ENCODE peak calls at places on chromosomes 11 and 22, in nine cellular contexts. A is naive thymus-derived CD8-positive, alpha-beta T cell; T is EL; Z is hepatic stellate cell; L is activated CD8-positive, alpha-beta memory T cell treated with anti-CD3 and anti-CD28 coated beads, Interleukin-2, amount 50 U/mL, for 4 hours; X is progenitor cell of endocrine pancreas; Y is K562; G is GDM1; F is NCI-H2107. I is an unnamed sample.

GRCh38 chr11:113796663-113797259 is 17.2 kb downstream of the CLDN25 start:
- DNase-seq in T (peak), F (peak), G (no peak), L (no peak), Z (peak), A (no peak), X (no peak), Y (peak), I (no peak)

GRCh38 chr11:46625406-46625805 is 8.1 kb downstream of the ATG13 start:
- DNase-seq in A (no peak), Y (no peak), L (no peak), F (no peak), G (no peak), Z (no peak), X (no peak), T (no peak), I (no peak)

GRCh38 chr22:29813563-29813962 is 24.5 kb downstream of the ASCC2 start:
- DNase-seq in L (no peak), G (no peak), X (no peak), F (no peak), A (no peak), Z (peak), T (peak), Y (peak), I (no peak)

GRCh38 chr11:93131709-93132108 is 66.1 kb downstream of the SLC36A4 start:
- DNase-seq in F (peak), Z (no peak), T (no peak), A (no peak), G (no peak), Y (no peak), X (no peak), L (no peak), I (no peak)

GRCh38 chr11:126161146-126161458 is 50.3 kb downstream of the RPUSD4 start:
- DNase-seq in L (no peak), Z (no peak), G (no peak), A (no peak), T (no peak), F (no peak), Y (no peak), X (no peak), I (no peak)

GRCh38 chr11:45178890-45179663 is 32.6 kb downstream of the PRDM11 start:
- DNase-seq in Y (no peak), T (peak), X (no peak), Z (peak), A (no peak), F (no peak), L (no peak), G (no peak), I (no peak)

GRCh38 chr11:41786087-41786486 is 326.6 kb upstream of the LRRC4C start:
- DNase-seq in F (no peak), L (no peak), A (no peak), X (no peak), Z (no peak), T (no peak), G (no peak), Y (no peak), I (no peak)

GRCh38 chr11:1639102-1639620 is 9.6 kb downstream of the KRTAP5-5 start:
- DNase-seq in L (no peak), T (no peak), Y (no peak), F (peak), Z (no peak), G (no peak), X (no peak), A (no peak), I (no peak)

GRCh38 chr11:75161506-75161905 is 10.6 kb downstream of the SLCO2B1 start:
- DNase-seq in L (no peak), G (no peak), F (no peak), A (no peak), X (no peak), Z (no peak), T (no peak), Y (no peak), I (no peak)

GRCh38 chr11:130718118-130718517 is 198.2 kb downstream of the SNX19 start:
- DNase-seq in L (no peak), X (no peak), A (no peak), G (no peak), T (no peak), Y (no peak), Z (no peak), F (no peak), I (no peak)

GRCh38 chr22:42910221-42910942 is 53.3 kb upstream of the ARFGAP3 start:
- DNase-seq in F (no peak), G (no peak), L (no peak), Z (no peak), T (no peak), X (no peak), Y (no peak), A (no peak), I (no peak)